ENCODE peak calls at places on chromosome 19, in eight cellular contexts. One of them, this sample, is unnamed.

GRCh38 chr19:31185261-31185660 is 164.0 kb downstream of the TSHZ3 start:
- DNase-seq in cardiac fibroblast: peak; percentile 4
- DNase-seq in progenitor cell of endocrine pancreas: no peak
- DNase-seq in heart left ventricle: no peak
- DNase-seq in COR-L47: no peak
- DNase-seq in tibial nerve: no peak
- DNase-seq in retina: no peak
- DNase-seq in HT1080: no peak
- DNase-seq in this sample: no peak

GRCh38 chr19:17329768-17330545 is 4.7 kb downstream of the ANO8 start:
- DNase-seq in cardiac fibroblast: no peak
- DNase-seq in progenitor cell of endocrine pancreas: no peak
- DNase-seq in heart left ventricle: no peak
- DNase-seq in COR-L47: no peak
- DNase-seq in tibial nerve: no peak
- DNase-seq in retina: no peak
- DNase-seq in HT1080: no peak
- DNase-seq in this sample: no peak

GRCh38 chr19:2775556-2776430 is 7.3 kb downstream of the SGTA start:
- DNase-seq in cardiac fibroblast: peak; percentile 39
- DNase-seq in progenitor cell of endocrine pancreas: no peak
- DNase-seq in heart left ventricle: peak; percentile 81
- DNase-seq in COR-L47: no peak
- DNase-seq in tibial nerve: peak; percentile 53
- DNase-seq in retina: no peak
- DNase-seq in HT1080: no peak
- DNase-seq in this sample: peak; percentile 42

GRCh38 chr19:19661675-19662251 is 1.7 kb downstream of the ATP13A1 start:
- DNase-seq in cardiac fibroblast: no peak
- DNase-seq in progenitor cell of endocrine pancreas: no peak
- DNase-seq in heart left ventricle: no peak
- DNase-seq in COR-L47: no peak
- DNase-seq in tibial nerve: no peak
- DNase-seq in retina: no peak
- DNase-seq in HT1080: no peak
- DNase-seq in this sample: no peak

GRCh38 chr19:8194528-8195275 is 14.5 kb upstream of the CERS4 start:
- DNase-seq in cardiac fibroblast: no peak
- DNase-seq in progenitor cell of endocrine pancreas: no peak
- DNase-seq in heart left ventricle: no peak
- DNase-seq in COR-L47: no peak
- DNase-seq in tibial nerve: no peak
- DNase-seq in retina: no peak
- DNase-seq in HT1080: no peak
- DNase-seq in this sample: no peak

GRCh38 chr19:15098505-15098904 is 8.7 kb upstream of the SYDE1 start:
- DNase-seq in cardiac fibroblast: no peak
- DNase-seq in progenitor cell of endocrine pancreas: no peak
- DNase-seq in heart left ventricle: no peak
- DNase-seq in COR-L47: no peak
- DNase-seq in tibial nerve: no peak
- DNase-seq in retina: no peak
- DNase-seq in HT1080: no peak
- DNase-seq in this sample: no peak

GRCh38 chr19:43483281-43483680 is 17.9 kb upstream of the LYPD3 start:
- DNase-seq in cardiac fibroblast: no peak
- DNase-seq in progenitor cell of endocrine pancreas: no peak
- DNase-seq in heart left ventricle: no peak
- DNase-seq in COR-L47: no peak
- DNase-seq in tibial nerve: no peak
- DNase-seq in retina: no peak
- DNase-seq in HT1080: no peak
- DNase-seq in this sample: no peak

GRCh38 chr19:35545855-35546381 is 492 bp downstream of the TMEM147 start:
- DNase-seq in cardiac fibroblast: peak; percentile 31
- DNase-seq in progenitor cell of endocrine pancreas: peak; percentile 24
- DNase-seq in heart left ventricle: no peak
- DNase-seq in COR-L47: peak; percentile 5
- DNase-seq in tibial nerve: no peak
- DNase-seq in retina: no peak
- DNase-seq in HT1080: peak; percentile 13
- DNase-seq in this sample: no peak

GRCh38 chr19:18091217-18091608 is 4.5 kb upstream of the IL12RB1 start:
- DNase-seq in cardiac fibroblast: no peak
- DNase-seq in progenitor cell of endocrine pancreas: no peak
- DNase-seq in heart left ventricle: peak; percentile 60
- DNase-seq in COR-L47: no peak
- DNase-seq in tibial nerve: no peak
- DNase-seq in retina: no peak
- DNase-seq in HT1080: no peak
- DNase-seq in this sample: peak; percentile 83

GRCh38 chr19:33868821-33869412 is 72.2 kb downstream of the KCTD15 start:
- DNase-seq in cardiac fibroblast: peak; percentile 51
- DNase-seq in progenitor cell of endocrine pancreas: no peak
- DNase-seq in heart left ventricle: peak; percentile 38
- DNase-seq in COR-L47: no peak
- DNase-seq in tibial nerve: no peak
- DNase-seq in retina: no peak
- DNase-seq in HT1080: peak; percentile 6
- DNase-seq in this sample: no peak

GRCh38 chr19:3899531-3900294 is 19.2 kb downstream of the ATCAY start:
- DNase-seq in cardiac fibroblast: no peak
- DNase-seq in progenitor cell of endocrine pancreas: no peak
- DNase-seq in heart left ventricle: no peak
- DNase-seq in COR-L47: no peak
- DNase-seq in tibial nerve: no peak
- DNase-seq in retina: no peak
- DNase-seq in HT1080: no peak
- DNase-seq in this sample: peak; percentile 22

GRCh38 chr19:13689050-13689449 is 75.3 kb upstream of the MRI1 start:
- DNase-seq in cardiac fibroblast: peak; percentile 14
- DNase-seq in progenitor cell of endocrine pancreas: no peak
- DNase-seq in heart left ventricle: no peak
- DNase-seq in COR-L47: peak; percentile 28
- DNase-seq in tibial nerve: no peak
- DNase-seq in retina: peak; percentile 47
- DNase-seq in HT1080: peak; percentile 31
- DNase-seq in this sample: no peak

GRCh38 chr19:45790942-45791341 is 1.7 kb downstream of the DMWD start:
- DNase-seq in cardiac fibroblast: no peak
- DNase-seq in progenitor cell of endocrine pancreas: no peak
- DNase-seq in heart left ventricle: no peak
- DNase-seq in COR-L47: no peak
- DNase-seq in tibial nerve: no peak
- DNase-seq in retina: no peak
- DNase-seq in HT1080: no peak
- DNase-seq in this sample: no peak